ENCODE peak calls at places on chromosomes 6 and 20, in six cellular contexts. D, X, N, U, S and A are unnamed samples.

GRCh38 chr6:145699462-145699861 is 35.9 kb downstream of the EPM2A start:
- DNase-seq in D (peak), X (no peak), N (no peak), U (no peak), S (no peak), A (no peak)

GRCh38 chr6:8539446-8539845 is 104.1 kb upstream of the SLC35B3 start:
- DNase-seq in D (no peak), X (no peak), N (no peak), U (no peak), S (peak), A (no peak)

GRCh38 chr20:59825944-59826759 is 107.3 kb downstream of the SYCP2 start:
- DNase-seq in D (no peak), X (no peak), N (no peak), U (no peak), S (no peak), A (peak)

GRCh38 chr20:2386516-2387179 is 5.9 kb downstream of the TGM6 start:
- DNase-seq in D (peak), X (no peak), N (no peak), U (peak), S (no peak), A (no peak)

GRCh38 chr20:24662756-24663399 is 193.4 kb downstream of the SYNDIG1 start:
- DNase-seq in D (peak), X (no peak), N (peak), U (no peak), S (no peak), A (no peak)

GRCh38 chr6:9789201-9789600 is 625.7 kb downstream of the TFAP2A start:
- DNase-seq in D (peak), X (no peak), N (no peak), U (peak), S (no peak), A (no peak)

GRCh38 chr6:74369556-74369993 is 673.6 kb downstream of the CD109 start:
- DNase-seq in D (peak), X (no peak), N (peak), U (no peak), S (no peak), A (no peak)

GRCh38 chr6:35317483-35318199 is 20.0 kb downstream of the DEF6 start:
- DNase-seq in D (no peak), X (peak), N (no peak), U (no peak), S (peak), A (no peak)

GRCh38 chr20:1930165-1930564 is 35.0 kb downstream of the SIRPA start:
- DNase-seq in D (no peak), X (no peak), N (no peak), U (no peak), S (no peak), A (no peak)

GRCh38 chr6:121201108-121201507 is 133.2 kb downstream of the TBC1D32 start:
- DNase-seq in D (peak), X (no peak), N (no peak), U (no peak), S (no peak), A (no peak)

GRCh38 chr6:15483060-15483459 is 179.8 kb downstream of the DTNBP1 start:
- DNase-seq in D (peak), X (no peak), N (no peak), U (no peak), S (no peak), A (no peak)

GRCh38 chr6:167906899-167907298 is 80.2 kb downstream of the AFDN start:
- DNase-seq in D (no peak), X (no peak), N (no peak), U (peak), S (no peak), A (peak)

GRCh38 chr20:30912006-30912660 is 345.3 kb upstream of the DEFB115 start:
- DNase-seq in D (no peak), X (no peak), N (no peak), U (peak), S (no peak), A (no peak)

GRCh38 chr6:46521464-46521971 is 30.3 kb upstream of the RCAN2 start:
- DNase-seq in D (peak), X (no peak), N (no peak), U (no peak), S (no peak), A (no peak)

GRCh38 chr20:63118303-63118670 is 97.6 kb downstream of the YTHDF1 start:
- DNase-seq in D (no peak), X (no peak), N (no peak), U (no peak), S (no peak), A (no peak)

GRCh38 chr6:168158280-168158979 is 79.4 kb upstream of the FRMD1 start:
- DNase-seq in D (no peak), X (no peak), N (peak), U (no peak), S (no peak), A (no peak)

GRCh38 chr6:144012534-144012933 is 4.5 kb upstream of the PLAGL1 start:
- DNase-seq in D (peak), X (no peak), N (no peak), U (no peak), S (no peak), A (no peak)

GRCh38 chr6:72250664-72251063 is 364.3 kb downstream of the RIMS1 start:
- DNase-seq in D (peak), X (no peak), N (no peak), U (no peak), S (no peak), A (no peak)

GRCh38 chr20:53797085-53797484 is 203.4 kb upstream of the ZNF217 start:
- DNase-seq in D (no peak), X (no peak), N (no peak), U (no peak), S (no peak), A (no peak)

GRCh38 chr20:31691646-31692275 is 30.9 kb downstream of the BCL2L1 start:
- DNase-seq in D (peak), X (no peak), N (peak), U (no peak), S (no peak), A (no peak)

GRCh38 chr6:35019831-35020230 is 121.3 kb downstream of the TCP11 start:
- DNase-seq in D (no peak), X (no peak), N (no peak), U (no peak), S (no peak), A (no peak)

GRCh38 chr6:63523630-63524029 is 48.6 kb upstream of the LOC128125822 start:
- DNase-seq in D (no peak), X (no peak), N (no peak), U (no peak), S (no peak), A (no peak)

GRCh38 chr6:134619789-134620188 is 301.9 kb upstream of the SGK1 start:
- DNase-seq in D (peak), X (peak), N (no peak), U (no peak), S (peak), A (no peak)

GRCh38 chr20:56903421-56903820 is 274.3 kb downstream of the TFAP2C start:
- DNase-seq in D (no peak), X (no peak), N (no peak), U (no peak), S (no peak), A (no peak)

GRCh38 chr20:44017905-44018683 is 103.4 kb downstream of the TOX2 start:
- DNase-seq in D (peak), X (no peak), N (peak), U (no peak), S (no peak), A (peak)

GRCh38 chr6:35984701-35985100 is 39.7 kb downstream of the SLC26A8 start:
- DNase-seq in D (no peak), X (no peak), N (no peak), U (peak), S (no peak), A (no peak)

GRCh38 chr6:53465732-53466131 is 79.2 kb downstream of the GCLC start:
- DNase-seq in D (peak), X (no peak), N (no peak), U (peak), S (no peak), A (no peak)

GRCh38 chr20:3051385-3052019 is 5.7 kb downstream of the MRPS26 start:
- DNase-seq in D (no peak), X (no peak), N (no peak), U (no peak), S (no peak), A (no peak)

GRCh38 chr20:51695574-51696303 is 72.5 kb downstream of the ATP9A start:
- DNase-seq in D (peak), X (peak), N (peak), U (no peak), S (peak), A (no peak)

GRCh38 chr6:52649521-52649920 is 21.4 kb upstream of the TMEM14A start:
- DNase-seq in D (peak), X (no peak), N (no peak), U (no peak), S (no peak), A (no peak)

GRCh38 chr20:63962426-63963347 is 6.5 kb upstream of the UCKL1 start:
- DNase-seq in D (no peak), X (no peak), N (no peak), U (no peak), S (no peak), A (no peak)

GRCh38 chr20:44861547-44862006 is 23.9 kb upstream of the YWHAB start:
- DNase-seq in D (peak), X (no peak), N (peak), U (no peak), S (no peak), A (peak)